ENCODE peak calls at places on chromosomes 16 and 17, in four cellular contexts. One of them, this sample, is unnamed.
A peak's percentile ranks its signal among the peaks of the same experiment; 100 is the strongest.

GRCh38 chr17:16934836-16935235 is 37.1 kb downstream of the TNFRSF13B start:
- DNase-seq in HepG2: no peak
- DNase-seq in K562: no peak
- DNase-seq in HEK293T: no peak
- DNase-seq in this sample: peak; percentile 5

GRCh38 chr16:4313563-4314531 is 2.0 kb upstream of the GLIS2 start:
- DNase-seq in HepG2: peak; percentile 92
- DNase-seq in K562: peak; percentile 85
- DNase-seq in HEK293T: peak; percentile 80
- DNase-seq in this sample: peak; percentile 84

GRCh38 chr16:85385463-85386331 is 227.4 kb upstream of the GSE1 start:
- DNase-seq in HepG2: peak; percentile 54
- DNase-seq in K562: no peak
- DNase-seq in HEK293T: no peak
- DNase-seq in this sample: peak; percentile 11

GRCh38 chr16:11101695-11102522 is 154.1 kb downstream of the SOCS1 start:
- DNase-seq in HepG2: peak; percentile 70
- DNase-seq in K562: peak; percentile 67
- DNase-seq in HEK293T: no peak
- DNase-seq in this sample: no peak

GRCh38 chr17:35167046-35167445 is 19.4 kb downstream of the UNC45B start:
- DNase-seq in HepG2: no peak
- DNase-seq in K562: no peak
- DNase-seq in HEK293T: no peak
- DNase-seq in this sample: no peak

GRCh38 chr17:5950871-5951270 is 119.3 kb upstream of the WSCD1 start:
- DNase-seq in HepG2: no peak
- DNase-seq in K562: no peak
- DNase-seq in HEK293T: no peak
- DNase-seq in this sample: no peak

GRCh38 chr17:19242926-19243325 is 5.8 kb downstream of the EPN2 start:
- DNase-seq in HepG2: no peak
- DNase-seq in K562: no peak
- DNase-seq in HEK293T: no peak
- DNase-seq in this sample: no peak

GRCh38 chr16:54287018-54287757 is 601 bp upstream of the IRX3 start:
- DNase-seq in HepG2: no peak
- DNase-seq in K562: no peak
- DNase-seq in HEK293T: peak; percentile 19
- DNase-seq in this sample: no peak

GRCh38 chr17:66507103-66507923 is 204.9 kb downstream of the PRKCA start:
- DNase-seq in HepG2: peak; percentile 39
- DNase-seq in K562: peak; percentile 77
- DNase-seq in HEK293T: no peak
- DNase-seq in this sample: no peak

GRCh38 chr16:8677481-8677880 is 3.1 kb downstream of the ABAT start:
- DNase-seq in HepG2: no peak
- DNase-seq in K562: no peak
- DNase-seq in HEK293T: no peak
- DNase-seq in this sample: no peak

GRCh38 chr17:65457183-65457582 is 104.3 kb downstream of the AXIN2 start:
- DNase-seq in HepG2: no peak
- DNase-seq in K562: no peak
- DNase-seq in HEK293T: no peak
- DNase-seq in this sample: no peak

GRCh38 chr16:31535737-31536136 is 8.0 kb downstream of the AHSP start:
- DNase-seq in HepG2: no peak
- DNase-seq in K562: peak; percentile 77
- DNase-seq in HEK293T: no peak
- DNase-seq in this sample: no peak
- TF ChIP-seq ELF4 in HepG2: no peak
- TF ChIP-seq ELF4 in K562: no peak
- TF ChIP-seq ELF4 in HEK293T: no peak
- TF ChIP-seq ELF4 in this sample: no peak

DNA sequence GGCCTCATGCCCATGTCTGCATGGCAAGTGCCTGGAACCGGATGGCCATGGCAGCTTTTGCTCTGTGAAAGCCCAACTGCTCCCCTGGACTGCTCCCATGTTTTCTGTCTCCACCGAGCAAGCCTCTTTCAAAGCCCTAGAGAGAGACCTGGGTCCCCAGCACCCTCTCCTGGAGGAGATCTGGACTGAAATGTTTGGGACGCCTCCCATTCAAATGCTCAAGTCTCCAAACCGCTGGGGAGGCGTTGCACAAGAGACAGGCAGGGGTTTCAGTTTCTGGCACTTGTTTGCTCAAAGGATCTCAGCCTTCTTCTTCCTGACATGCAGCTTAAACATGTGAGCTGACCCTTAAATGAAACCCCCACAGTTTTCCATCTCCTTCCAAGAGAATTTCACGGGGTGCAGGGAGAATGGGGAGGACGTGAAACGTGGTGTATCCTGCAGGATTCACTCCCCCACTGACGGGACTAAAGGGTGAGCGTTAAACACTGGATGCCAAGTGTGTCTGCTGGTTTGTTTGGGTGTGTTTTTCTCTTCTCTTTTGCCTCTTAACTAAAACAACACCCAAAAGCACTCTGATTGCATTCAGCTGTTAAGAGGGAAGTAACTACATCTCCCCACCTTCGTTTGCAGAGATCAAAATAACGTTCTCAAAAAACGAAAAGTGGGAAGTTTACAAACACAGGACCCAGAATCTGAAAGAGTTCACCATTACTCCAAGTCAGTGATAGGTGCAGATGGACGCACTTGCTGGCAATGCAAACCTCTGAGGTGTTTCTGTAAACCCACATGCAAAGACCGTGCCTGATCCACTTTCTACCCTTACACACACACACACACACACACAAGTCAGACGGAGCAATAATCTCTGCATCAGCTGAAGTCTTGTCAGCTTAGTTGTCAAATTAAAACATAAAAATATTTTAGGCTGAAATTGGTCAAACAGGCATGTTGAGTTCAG is 256.9 kb downstream of the C16orf95 start:
- DNase-seq in HepG2: no peak
- DNase-seq in K562: peak; percentile 31
- DNase-seq in HEK293T: no peak
- DNase-seq in this sample: no peak
- TF ChIP-seq ELF4 in HepG2: no peak
- TF ChIP-seq ELF4 in K562: no peak
- TF ChIP-seq ELF4 in HEK293T: no peak
- TF ChIP-seq ELF4 in this sample: no peak

GRCh38 chr17:55561316-55561972 is 50.2 kb upstream of the SMIM36 start:
- DNase-seq in HepG2: no peak
- DNase-seq in K562: no peak
- DNase-seq in HEK293T: no peak
- DNase-seq in this sample: no peak

GRCh38 chr17:55567240-55568216 is 56.3 kb upstream of the SMIM36 start:
- DNase-seq in HepG2: no peak
- DNase-seq in K562: peak; percentile 70
- DNase-seq in HEK293T: no peak
- DNase-seq in this sample: no peak

GRCh38 chr17:55563363-55563762 is 52.1 kb upstream of the SMIM36 start:
- DNase-seq in HepG2: no peak
- DNase-seq in K562: no peak
- DNase-seq in HEK293T: no peak
- DNase-seq in this sample: no peak

GRCh38 chr17:55564077-55564476 is 52.8 kb upstream of the SMIM36 start:
- DNase-seq in HepG2: no peak
- DNase-seq in K562: no peak
- DNase-seq in HEK293T: no peak
- DNase-seq in this sample: no peak

GRCh38 chr17:55561973-55562495 is 50.8 kb upstream of the SMIM36 start:
- DNase-seq in HepG2: no peak
- DNase-seq in K562: no peak
- DNase-seq in HEK293T: no peak
- DNase-seq in this sample: no peak
- TF ChIP-seq ELF4 in HepG2: no peak
- TF ChIP-seq ELF4 in K562: no peak
- TF ChIP-seq ELF4 in HEK293T: no peak
- TF ChIP-seq ELF4 in this sample: no peak

DNA sequence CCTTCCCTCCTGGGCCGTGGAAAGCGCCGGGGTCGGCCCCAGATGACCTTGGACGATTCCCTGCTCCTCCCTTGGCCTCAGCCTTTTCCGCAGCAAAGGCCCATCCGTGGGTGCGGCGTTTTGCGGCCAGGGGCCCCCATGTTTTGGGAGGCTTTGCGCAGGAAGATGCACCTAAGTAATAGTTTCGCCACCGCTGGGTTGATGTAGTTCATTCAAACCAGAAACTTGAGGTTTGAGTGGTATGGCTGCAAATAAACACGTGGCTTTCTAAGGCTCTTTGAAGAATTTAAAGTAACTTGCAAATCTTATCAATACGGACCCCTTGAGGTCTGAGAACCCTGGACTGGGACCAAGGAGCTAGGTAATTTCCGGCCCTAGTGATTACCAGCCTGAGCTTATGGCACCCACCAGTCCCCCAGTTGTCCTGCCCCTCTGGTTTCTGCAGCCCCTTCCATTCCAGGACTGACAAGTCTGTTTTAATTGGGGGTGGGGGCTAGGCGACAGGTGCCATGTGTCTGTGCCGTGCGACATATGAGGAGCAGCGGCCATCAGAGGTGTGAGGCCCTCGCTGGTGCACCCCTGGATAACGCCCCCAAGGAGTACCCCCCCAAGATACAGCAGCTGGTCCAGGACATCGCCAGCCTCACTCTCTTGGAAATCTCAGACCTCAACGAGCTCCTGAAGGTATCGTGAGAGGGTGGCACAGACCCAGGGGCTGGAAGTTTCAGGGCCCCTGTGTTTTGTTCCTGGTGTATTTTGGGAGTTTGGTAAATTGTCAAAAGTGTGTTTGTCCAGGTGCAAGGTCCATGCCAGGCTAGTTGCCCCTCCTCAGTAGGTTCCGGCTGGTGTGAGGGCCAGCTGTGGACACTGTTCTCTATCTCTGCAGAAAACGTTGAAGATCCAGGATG is 834 bp downstream of the MRPL12 start:
- DNase-seq in HepG2: no peak
- DNase-seq in K562: no peak
- DNase-seq in HEK293T: no peak
- DNase-seq in this sample: no peak
- TF ChIP-seq ELF4 in HepG2: no peak
- TF ChIP-seq ELF4 in K562: no peak
- TF ChIP-seq ELF4 in HEK293T: no peak
- TF ChIP-seq ELF4 in this sample: no peak

DNA sequence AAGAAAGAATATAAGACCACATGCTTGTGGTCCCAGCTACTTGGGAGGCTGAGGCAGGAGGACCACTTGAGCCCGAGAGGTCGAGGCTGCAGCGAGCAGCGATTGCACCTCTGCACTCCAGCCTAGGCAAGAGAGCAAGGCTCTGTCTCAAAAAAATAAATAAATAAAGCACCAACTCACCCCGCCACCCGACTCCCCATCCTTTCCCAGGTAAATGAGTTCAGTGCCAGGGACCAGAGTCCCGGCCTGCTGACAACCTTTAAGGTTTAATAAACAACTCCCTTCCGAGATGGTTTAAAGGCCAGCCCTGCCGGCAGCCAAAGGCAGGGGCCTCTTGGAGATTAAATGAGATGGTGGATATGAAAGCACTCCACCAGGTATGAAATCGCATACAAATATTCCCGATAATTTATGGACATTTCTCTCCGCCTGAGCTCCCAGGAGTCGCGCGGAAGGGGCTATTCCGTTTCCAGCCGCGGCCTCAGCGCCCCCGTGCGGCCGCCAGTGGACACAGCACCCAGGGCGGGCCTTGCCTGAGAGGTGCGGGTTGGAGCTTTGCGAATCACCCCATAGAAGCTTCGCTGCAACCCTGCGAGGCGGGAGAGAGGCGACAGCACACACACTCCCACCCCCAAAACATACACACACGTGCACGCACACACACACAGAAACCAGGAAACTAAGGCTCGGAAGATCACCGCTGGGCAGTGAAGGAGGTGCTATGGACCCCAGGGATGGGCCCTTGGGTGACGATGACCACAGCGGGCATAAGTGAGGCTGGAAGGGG is 4.0 kb upstream of the RPL38 start:
- DNase-seq in HepG2: peak; percentile 52
- DNase-seq in K562: peak; percentile 82
- DNase-seq in HEK293T: peak; percentile 86
- DNase-seq in this sample: peak; percentile 83
- TF ChIP-seq ELF4 in HepG2: no peak
- TF ChIP-seq ELF4 in K562: no peak
- TF ChIP-seq ELF4 in HEK293T: no peak
- TF ChIP-seq ELF4 in this sample: no peak

GRCh38 chr16:66619534-66620418 is 15.3 kb downstream of the CMTM3 start:
- DNase-seq in HepG2: no peak
- DNase-seq in K562: peak; percentile 48
- DNase-seq in HEK293T: no peak
- DNase-seq in this sample: no peak
- TF ChIP-seq ELF4 in HepG2: no peak
- TF ChIP-seq ELF4 in K562: no peak
- TF ChIP-seq ELF4 in HEK293T: no peak
- TF ChIP-seq ELF4 in this sample: no peak

DNA sequence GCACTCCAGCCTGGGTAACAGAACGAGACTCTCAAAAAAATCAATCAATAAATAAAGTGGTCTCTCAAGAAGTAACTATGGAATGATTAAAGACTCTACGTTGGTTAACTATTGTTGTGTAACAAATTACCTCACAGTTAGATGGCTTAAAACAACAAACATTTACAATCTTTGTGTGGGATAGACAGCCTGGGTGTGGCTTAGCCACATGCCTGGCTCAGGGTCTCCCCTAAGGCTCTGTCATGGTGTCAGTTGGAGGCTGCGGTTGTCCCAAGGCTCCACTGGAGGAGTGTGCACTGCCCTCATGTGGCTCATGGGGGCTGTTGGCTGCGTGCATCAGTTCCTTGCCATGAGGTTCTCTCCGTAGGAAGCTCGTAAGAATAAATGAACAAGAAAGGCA is 294.5 kb downstream of the SNX29 start:
- DNase-seq in HepG2: peak; percentile 52
- DNase-seq in K562: peak; percentile 50
- DNase-seq in HEK293T: peak; percentile 75
- DNase-seq in this sample: peak; percentile 62
- TF ChIP-seq ELF4 in HepG2: no peak
- TF ChIP-seq ELF4 in K562: no peak
- TF ChIP-seq ELF4 in HEK293T: no peak
- TF ChIP-seq ELF4 in this sample: no peak

DNA sequence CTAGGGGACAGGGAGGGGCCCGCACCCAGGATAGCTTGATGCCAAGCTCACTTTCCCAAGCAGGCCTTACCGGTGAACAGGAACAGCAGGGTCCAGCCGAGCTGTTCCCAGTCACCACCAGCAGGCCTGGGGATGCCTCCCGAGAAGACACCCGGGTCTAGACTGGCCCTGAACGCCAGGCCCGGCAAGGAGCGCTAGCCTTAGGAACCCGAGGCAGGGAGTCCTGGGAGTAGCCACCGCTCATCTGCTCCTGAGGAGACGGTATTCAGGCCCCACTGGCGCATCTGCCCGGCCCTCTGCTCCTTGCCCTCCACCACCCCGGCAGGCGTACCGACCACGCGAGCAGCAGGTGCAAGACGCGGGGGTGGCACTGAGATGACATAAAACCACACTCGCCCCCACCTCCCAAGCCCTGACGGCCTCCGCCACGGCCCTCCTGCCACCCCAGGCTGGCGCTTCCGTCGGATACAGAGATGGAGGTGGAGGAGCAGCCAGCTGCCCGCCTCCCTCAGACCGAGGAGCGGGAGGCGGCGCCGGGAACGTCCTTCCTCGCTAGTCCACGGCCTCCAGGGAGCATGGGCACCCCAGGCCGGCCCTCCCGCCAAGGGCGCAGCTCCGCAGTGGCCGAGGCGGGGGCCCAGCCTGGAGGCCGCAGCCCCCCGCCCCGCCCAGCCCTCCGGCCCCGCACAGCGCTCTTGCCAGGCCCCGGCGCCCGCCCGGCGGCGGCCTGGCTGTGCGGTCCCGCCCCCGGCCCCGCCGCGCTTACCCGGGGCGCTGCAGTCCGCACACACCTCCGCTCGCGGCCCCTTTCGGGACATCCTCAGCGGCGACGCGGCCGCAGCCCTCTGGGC is 662 bp downstream of the GIT1 start:
- DNase-seq in HepG2: no peak
- DNase-seq in K562: peak; percentile 48
- DNase-seq in HEK293T: no peak
- DNase-seq in this sample: no peak
- TF ChIP-seq ELF4 in HepG2: no peak
- TF ChIP-seq ELF4 in K562: no peak
- TF ChIP-seq ELF4 in HEK293T: no peak
- TF ChIP-seq ELF4 in this sample: no peak

This sample was measured in WTC11.